ENCODE peak calls at places on chromosomes 12 and 14, in ten cellular contexts. One of them, this sample, is unnamed.

GRCh38 chr14:54652188-54652889 is 85.4 kb downstream of the SAMD4A start:
- DNase-seq in ovary: peak
- DNase-seq in AG04450: peak
- DNase-seq in thyroid gland: peak
- DNase-seq in heart right ventricle: peak
- DNase-seq in tibial artery: peak
- DNase-seq in tibial nerve: peak
- DNase-seq in left ventricle myocardium inferior: peak
- DNase-seq in CD8-positive, alpha-beta T cell: no peak
- DNase-seq in fibroblast of pulmonary artery: peak
- DNase-seq in this sample: peak

GRCh38 chr12:4763549-4763948 is 43.3 kb downstream of the GALNT8 start:
- DNase-seq in ovary: peak
- DNase-seq in AG04450: no peak
- DNase-seq in thyroid gland: peak
- DNase-seq in heart right ventricle: no peak
- DNase-seq in tibial artery: no peak
- DNase-seq in tibial nerve: no peak
- DNase-seq in left ventricle myocardium inferior: no peak
- DNase-seq in CD8-positive, alpha-beta T cell: peak
- DNase-seq in fibroblast of pulmonary artery: no peak
- DNase-seq in this sample: no peak

GRCh38 chr12:57890191-57891120 is 43.9 kb upstream of the CTDSP2 start:
- DNase-seq in ovary: peak
- DNase-seq in AG04450: no peak
- DNase-seq in thyroid gland: no peak
- DNase-seq in heart right ventricle: no peak
- DNase-seq in tibial artery: no peak
- DNase-seq in tibial nerve: no peak
- DNase-seq in left ventricle myocardium inferior: no peak
- DNase-seq in CD8-positive, alpha-beta T cell: no peak
- DNase-seq in fibroblast of pulmonary artery: peak
- DNase-seq in this sample: peak

GRCh38 chr14:88882236-88882635 is 57.8 kb downstream of the TTC8 start:
- DNase-seq in ovary: no peak
- DNase-seq in AG04450: no peak
- DNase-seq in thyroid gland: no peak
- DNase-seq in heart right ventricle: no peak
- DNase-seq in tibial artery: no peak
- DNase-seq in tibial nerve: no peak
- DNase-seq in left ventricle myocardium inferior: no peak
- DNase-seq in CD8-positive, alpha-beta T cell: no peak
- DNase-seq in fibroblast of pulmonary artery: no peak
- DNase-seq in this sample: no peak

GRCh38 chr12:61891632-61892031 is 368.6 kb upstream of the USP15 start:
- DNase-seq in ovary: no peak
- DNase-seq in AG04450: no peak
- DNase-seq in thyroid gland: no peak
- DNase-seq in heart right ventricle: no peak
- DNase-seq in tibial artery: no peak
- DNase-seq in tibial nerve: no peak
- DNase-seq in left ventricle myocardium inferior: no peak
- DNase-seq in CD8-positive, alpha-beta T cell: no peak
- DNase-seq in fibroblast of pulmonary artery: no peak
- DNase-seq in this sample: no peak

GRCh38 chr14:91901449-91902250 is 34.3 kb upstream of the TC2N start:
- DNase-seq in ovary: peak
- DNase-seq in AG04450: no peak
- DNase-seq in thyroid gland: no peak
- DNase-seq in heart right ventricle: peak
- DNase-seq in tibial artery: no peak
- DNase-seq in tibial nerve: peak
- DNase-seq in left ventricle myocardium inferior: peak
- DNase-seq in CD8-positive, alpha-beta T cell: no peak
- DNase-seq in fibroblast of pulmonary artery: peak
- DNase-seq in this sample: no peak

GRCh38 chr14:68779761-68780323 is 13.0 kb downstream of the ZFP36L1 start:
- DNase-seq in ovary: no peak
- DNase-seq in AG04450: no peak
- DNase-seq in thyroid gland: no peak
- DNase-seq in heart right ventricle: no peak
- DNase-seq in tibial artery: no peak
- DNase-seq in tibial nerve: no peak
- DNase-seq in left ventricle myocardium inferior: no peak
- DNase-seq in CD8-positive, alpha-beta T cell: peak
- DNase-seq in fibroblast of pulmonary artery: peak
- DNase-seq in this sample: peak

GRCh38 chr14:56490379-56490778 is 89.2 kb upstream of the TMEM260 start:
- DNase-seq in ovary: no peak
- DNase-seq in AG04450: no peak
- DNase-seq in thyroid gland: no peak
- DNase-seq in heart right ventricle: no peak
- DNase-seq in tibial artery: no peak
- DNase-seq in tibial nerve: no peak
- DNase-seq in left ventricle myocardium inferior: no peak
- DNase-seq in CD8-positive, alpha-beta T cell: no peak
- DNase-seq in fibroblast of pulmonary artery: peak
- DNase-seq in this sample: peak

GRCh38 chr12:118645219-118645618 is 268.9 kb downstream of the SUDS3 start:
- DNase-seq in ovary: no peak
- DNase-seq in AG04450: no peak
- DNase-seq in thyroid gland: peak
- DNase-seq in heart right ventricle: no peak
- DNase-seq in tibial artery: no peak
- DNase-seq in tibial nerve: no peak
- DNase-seq in left ventricle myocardium inferior: peak
- DNase-seq in CD8-positive, alpha-beta T cell: no peak
- DNase-seq in fibroblast of pulmonary artery: no peak
- DNase-seq in this sample: no peak

GRCh38 chr14:100902295-100902694 is 1.2 kb downstream of the RTL1 start:
- DNase-seq in ovary: no peak
- DNase-seq in AG04450: no peak
- DNase-seq in thyroid gland: no peak
- DNase-seq in heart right ventricle: no peak
- DNase-seq in tibial artery: peak
- DNase-seq in tibial nerve: no peak
- DNase-seq in left ventricle myocardium inferior: no peak
- DNase-seq in CD8-positive, alpha-beta T cell: no peak
- DNase-seq in fibroblast of pulmonary artery: no peak
- DNase-seq in this sample: no peak

GRCh38 chr14:80304125-80304766 is 92.9 kb upstream of the DIO2 start:
- DNase-seq in ovary: no peak
- DNase-seq in AG04450: no peak
- DNase-seq in thyroid gland: no peak
- DNase-seq in heart right ventricle: no peak
- DNase-seq in tibial artery: no peak
- DNase-seq in tibial nerve: peak
- DNase-seq in left ventricle myocardium inferior: no peak
- DNase-seq in CD8-positive, alpha-beta T cell: no peak
- DNase-seq in fibroblast of pulmonary artery: peak
- DNase-seq in this sample: peak

GRCh38 chr12:64678835-64679234 is 68.5 kb downstream of the RASSF3 start:
- DNase-seq in ovary: no peak
- DNase-seq in AG04450: no peak
- DNase-seq in thyroid gland: no peak
- DNase-seq in heart right ventricle: no peak
- DNase-seq in tibial artery: no peak
- DNase-seq in tibial nerve: no peak
- DNase-seq in left ventricle myocardium inferior: no peak
- DNase-seq in CD8-positive, alpha-beta T cell: no peak
- DNase-seq in fibroblast of pulmonary artery: no peak
- DNase-seq in this sample: no peak

GRCh38 chr12:87660987-87661769 is 368.0 kb downstream of the C12orf50 start:
- DNase-seq in ovary: no peak
- DNase-seq in AG04450: no peak
- DNase-seq in thyroid gland: no peak
- DNase-seq in heart right ventricle: no peak
- DNase-seq in tibial artery: no peak
- DNase-seq in tibial nerve: no peak
- DNase-seq in left ventricle myocardium inferior: no peak
- DNase-seq in CD8-positive, alpha-beta T cell: no peak
- DNase-seq in fibroblast of pulmonary artery: no peak
- DNase-seq in this sample: no peak

DNA sequence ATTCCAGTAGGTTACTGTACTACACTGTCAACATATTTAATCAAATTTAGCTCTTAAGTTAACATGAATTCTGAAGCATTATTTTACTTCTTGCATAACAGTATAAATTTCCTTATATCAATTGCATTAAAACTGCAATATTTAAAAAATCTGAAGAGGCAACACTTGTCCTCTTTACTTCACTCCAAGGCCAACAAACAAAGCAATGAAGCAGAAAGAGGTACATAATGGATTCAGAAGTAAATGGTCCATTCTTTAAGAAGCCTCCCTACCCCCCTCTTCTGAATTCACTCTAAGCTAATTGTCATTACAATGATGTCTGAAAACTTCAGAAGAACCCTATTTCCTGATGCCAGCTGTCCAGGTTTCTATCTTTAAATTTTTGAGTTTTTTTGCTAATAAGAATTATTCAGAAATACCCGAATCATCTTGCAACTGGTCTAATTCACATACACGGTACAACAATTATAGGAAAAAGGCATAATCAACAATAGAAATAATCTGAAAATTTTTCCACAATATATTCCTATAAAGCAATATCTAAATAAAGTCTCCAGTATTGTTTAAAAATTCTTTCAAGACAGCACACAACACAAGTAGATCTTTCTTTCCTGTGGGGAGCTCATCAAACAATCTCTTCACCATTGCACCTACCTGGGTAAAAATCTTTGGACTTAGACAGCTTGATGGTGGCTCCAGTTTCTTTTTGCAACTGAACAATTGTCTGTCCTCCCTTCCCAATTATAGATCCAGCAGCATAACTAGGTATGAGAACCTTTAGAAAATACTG is 2.9 kb downstream of the NOVA1 start:
- DNase-seq in ovary: no peak
- DNase-seq in AG04450: no peak
- DNase-seq in thyroid gland: no peak
- DNase-seq in heart right ventricle: no peak
- DNase-seq in tibial artery: no peak
- DNase-seq in tibial nerve: no peak
- DNase-seq in left ventricle myocardium inferior: no peak
- DNase-seq in CD8-positive, alpha-beta T cell: no peak
- DNase-seq in fibroblast of pulmonary artery: no peak
- DNase-seq in this sample: no peak
- H3K4me3 ChIP-seq in ovary: no peak
- H3K4me3 ChIP-seq in AG04450: no peak
- H3K4me3 ChIP-seq in thyroid gland: no peak
- H3K4me3 ChIP-seq in heart right ventricle: no peak
- H3K4me3 ChIP-seq in tibial artery: peak
- H3K4me3 ChIP-seq in tibial nerve: peak
- H3K4me3 ChIP-seq in left ventricle myocardium inferior: peak
- H3K4me3 ChIP-seq in CD8-positive, alpha-beta T cell: no peak
- H3K4me3 ChIP-seq in fibroblast of pulmonary artery: peak
- H3K4me3 ChIP-seq in this sample: no peak

DNA sequence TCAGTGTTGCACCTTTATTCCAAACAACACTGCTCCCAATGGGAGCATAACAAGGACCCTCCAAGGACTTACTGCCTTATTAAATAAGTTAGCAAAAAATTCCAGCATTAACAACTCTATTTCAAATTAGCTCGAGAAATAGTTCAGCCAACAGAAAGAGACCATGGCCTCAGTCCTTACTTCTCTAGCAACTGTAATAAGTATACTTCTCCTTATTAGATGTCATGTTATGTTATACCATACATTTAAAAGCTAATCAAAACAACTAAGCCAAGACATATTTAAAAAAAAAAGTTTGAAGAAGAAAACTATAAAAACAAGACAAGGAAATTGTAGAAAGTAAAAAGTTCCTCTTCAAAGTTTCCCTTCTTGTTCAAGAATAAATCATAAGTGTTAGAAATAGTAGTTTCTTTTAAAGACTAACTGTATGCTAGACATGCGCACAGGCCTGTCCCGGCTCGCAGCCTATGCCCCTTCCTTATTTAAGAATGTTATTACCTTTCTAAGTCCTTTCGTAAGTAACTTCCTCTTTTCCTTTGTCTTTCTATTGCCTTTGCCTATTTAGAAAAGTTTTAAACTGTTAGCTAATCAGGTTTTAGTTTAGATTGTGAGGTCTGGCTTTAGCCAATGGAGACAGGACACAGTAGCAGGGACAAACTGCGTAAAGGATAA is 68.6 kb downstream of the RESF1 start:
- DNase-seq in ovary: no peak
- DNase-seq in AG04450: no peak
- DNase-seq in thyroid gland: no peak
- DNase-seq in heart right ventricle: no peak
- DNase-seq in tibial artery: no peak
- DNase-seq in tibial nerve: no peak
- DNase-seq in left ventricle myocardium inferior: no peak
- DNase-seq in CD8-positive, alpha-beta T cell: no peak
- DNase-seq in fibroblast of pulmonary artery: no peak
- DNase-seq in this sample: no peak
- TF ChIP-seq CTCF in ovary: no peak
- TF ChIP-seq CTCF in AG04450: no peak
- TF ChIP-seq CTCF in thyroid gland: no peak
- TF ChIP-seq CTCF in heart right ventricle: no peak
- TF ChIP-seq CTCF in tibial artery: no peak
- TF ChIP-seq CTCF in tibial nerve: no peak
- TF ChIP-seq CTCF in left ventricle myocardium inferior: no peak
- TF ChIP-seq CTCF in CD8-positive, alpha-beta T cell: no peak
- TF ChIP-seq CTCF in fibroblast of pulmonary artery: no peak
- TF ChIP-seq CTCF in this sample: no peak

GRCh38 chr12:56102683-56103065 is 1.7 kb upstream of the PA2G4 start:
- DNase-seq in ovary: no peak
- DNase-seq in AG04450: no peak
- DNase-seq in thyroid gland: no peak
- DNase-seq in heart right ventricle: no peak
- DNase-seq in tibial artery: no peak
- DNase-seq in tibial nerve: no peak
- DNase-seq in left ventricle myocardium inferior: no peak
- DNase-seq in CD8-positive, alpha-beta T cell: no peak
- DNase-seq in fibroblast of pulmonary artery: no peak
- DNase-seq in this sample: no peak
- H3K4me3 ChIP-seq in ovary: no peak
- H3K4me3 ChIP-seq in AG04450: no peak
- H3K4me3 ChIP-seq in thyroid gland: no peak
- H3K4me3 ChIP-seq in heart right ventricle: no peak
- H3K4me3 ChIP-seq in tibial artery: no peak
- H3K4me3 ChIP-seq in tibial nerve: no peak
- H3K4me3 ChIP-seq in left ventricle myocardium inferior: no peak
- H3K4me3 ChIP-seq in CD8-positive, alpha-beta T cell: peak
- H3K4me3 ChIP-seq in fibroblast of pulmonary artery: no peak
- H3K4me3 ChIP-seq in this sample: no peak

DNA sequence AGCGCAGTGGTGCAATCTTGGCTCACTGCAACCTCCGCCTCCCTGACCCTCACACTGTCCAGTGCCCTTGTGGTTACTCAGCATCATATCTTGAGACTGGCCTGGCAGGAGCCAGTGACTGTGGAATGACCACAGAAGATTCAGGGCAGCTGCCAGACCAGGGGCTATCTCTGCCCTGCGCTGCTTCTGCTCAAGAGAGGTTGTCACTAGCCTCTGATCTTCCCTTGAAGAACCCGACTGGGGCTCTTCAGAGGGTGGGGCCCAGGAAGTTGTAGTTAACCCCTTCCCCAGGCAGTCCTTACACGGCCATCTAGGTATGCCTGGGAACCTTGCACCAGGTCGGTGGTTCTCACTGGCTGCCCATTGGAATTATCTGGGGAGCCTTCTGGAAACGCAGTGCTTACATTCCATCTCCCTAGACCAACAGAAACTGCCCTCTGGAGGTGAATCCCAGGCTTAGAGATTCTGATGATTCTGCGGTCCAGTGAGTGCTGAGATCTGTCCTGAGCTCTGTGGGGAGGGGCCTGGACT is 41.4 kb downstream of the PLEKHG3 start:
- DNase-seq in ovary: no peak
- DNase-seq in AG04450: no peak
- DNase-seq in thyroid gland: peak
- DNase-seq in heart right ventricle: no peak
- DNase-seq in tibial artery: peak
- DNase-seq in tibial nerve: no peak
- DNase-seq in left ventricle myocardium inferior: no peak
- DNase-seq in CD8-positive, alpha-beta T cell: no peak
- DNase-seq in fibroblast of pulmonary artery: peak
- DNase-seq in this sample: peak
- TF ChIP-seq CTCF in ovary: no peak
- TF ChIP-seq CTCF in AG04450: peak
- TF ChIP-seq CTCF in thyroid gland: no peak
- TF ChIP-seq CTCF in heart right ventricle: peak
- TF ChIP-seq CTCF in tibial artery: no peak
- TF ChIP-seq CTCF in tibial nerve: no peak
- TF ChIP-seq CTCF in left ventricle myocardium inferior: peak
- TF ChIP-seq CTCF in CD8-positive, alpha-beta T cell: no peak
- TF ChIP-seq CTCF in fibroblast of pulmonary artery: no peak
- TF ChIP-seq CTCF in this sample: no peak